ENCODE peak calls at places on chromosomes 4 and X, in eight cellular contexts. L is NCI-H460; K is lower lobe of right lung; S is MM.1S; V is CD4-positive, alpha-beta T cell; N is T-helper 9 cell; U is mammary epithelial cell; Y is right lobe of liver. O is an unnamed sample.

GRCh38 chr4:38950159-38950558 is 82.0 kb downstream of the TMEM156 start:
- DNase-seq in L (no peak), K (no peak), S (no peak), V (no peak), N (no peak), U (no peak), Y (no peak), O (no peak)

GRCh38 chr4:26087108-26087507 is 173.1 kb downstream of the SMIM20 start:
- DNase-seq in L (no peak), K (no peak), S (no peak), V (no peak), N (no peak), U (no peak), Y (no peak), O (no peak)

GRCh38 chr4:183354213-183354612 is 32.0 kb upstream of the CLDN24 start:
- DNase-seq in L (no peak), K (no peak), S (no peak), V (no peak), N (no peak), U (peak), Y (no peak), O (no peak)

GRCh38 chrX:55907968-55908607 is 190.5 kb downstream of the RRAGB start:
- DNase-seq in L (no peak), K (peak), S (peak), V (peak), N (peak), U (peak), Y (no peak), O (peak)

GRCh38 chrX:106263817-106264216 is 95.7 kb downstream of the PWWP3B start:
- DNase-seq in L (no peak), K (no peak), S (no peak), V (no peak), N (no peak), U (peak), Y (no peak), O (no peak)

GRCh38 chr4:177116161-177116560 is 193.5 kb upstream of the NEIL3 start:
- DNase-seq in L (no peak), K (no peak), S (no peak), V (no peak), N (no peak), U (no peak), Y (no peak), O (no peak)

GRCh38 chr4:165454426-165454825 is 75.6 kb downstream of the CPE start:
- DNase-seq in L (no peak), K (no peak), S (no peak), V (no peak), N (no peak), U (peak), Y (no peak), O (no peak)

GRCh38 chr4:109436504-109436903 is 2.9 kb downstream of the SEC24B start:
- DNase-seq in L (no peak), K (no peak), S (no peak), V (no peak), N (no peak), U (no peak), Y (no peak), O (no peak)

GRCh38 chrX:11540532-11541377 is 125.0 kb downstream of the ARHGAP6 start:
- DNase-seq in L (no peak), K (peak), S (no peak), V (no peak), N (no peak), U (no peak), Y (no peak), O (peak)

O was measured in NAMALWA.